ENCODE peak calls at places on chromosomes 12 and 14, in seven cellular contexts. One of them, this sample, is unnamed.

GRCh38 chr12:2940564-2940963 is 18.6 kb upstream of the TEAD4 start:
- DNase-seq in transverse colon: no peak
- DNase-seq in lower leg skin: no peak
- DNase-seq in tibial nerve: no peak
- DNase-seq in sigmoid colon: peak; percentile 63
- DNase-seq in IMR-90: no peak
- DNase-seq in stomach: no peak
- DNase-seq in this sample: no peak

GRCh38 chr14:89848165-89848564 is 106.4 kb downstream of the EFCAB11 start:
- DNase-seq in transverse colon: no peak
- DNase-seq in lower leg skin: no peak
- DNase-seq in tibial nerve: no peak
- DNase-seq in sigmoid colon: no peak
- DNase-seq in IMR-90: peak; percentile 71
- DNase-seq in stomach: no peak
- DNase-seq in this sample: no peak

GRCh38 chr14:65301862-65302539 is 110.5 kb upstream of the FUT8 start:
- DNase-seq in transverse colon: no peak
- DNase-seq in lower leg skin: no peak
- DNase-seq in tibial nerve: no peak
- DNase-seq in sigmoid colon: no peak
- DNase-seq in IMR-90: no peak
- DNase-seq in stomach: peak; percentile 68
- DNase-seq in this sample: no peak

GRCh38 chr12:7431993-7432685 is 11.8 kb downstream of the CD163L1 start:
- DNase-seq in transverse colon: no peak
- DNase-seq in lower leg skin: no peak
- DNase-seq in tibial nerve: no peak
- DNase-seq in sigmoid colon: no peak
- DNase-seq in IMR-90: peak; percentile 1
- DNase-seq in stomach: no peak
- DNase-seq in this sample: no peak

GRCh38 chr14:68135566-68135965 is 316.0 kb downstream of the RAD51B start:
- DNase-seq in transverse colon: no peak
- DNase-seq in lower leg skin: no peak
- DNase-seq in tibial nerve: no peak
- DNase-seq in sigmoid colon: no peak
- DNase-seq in IMR-90: peak; percentile 43
- DNase-seq in stomach: no peak
- DNase-seq in this sample: no peak

GRCh38 chr14:75577724-75578098 is 709 bp upstream of the FLVCR2 start:
- DNase-seq in transverse colon: peak; percentile 90
- DNase-seq in lower leg skin: peak; percentile 95
- DNase-seq in tibial nerve: peak; percentile 79
- DNase-seq in sigmoid colon: peak; percentile 92
- DNase-seq in IMR-90: peak; percentile 77
- DNase-seq in stomach: peak; percentile 86
- DNase-seq in this sample: peak; percentile 88

GRCh38 chr12:113068312-113068935 is 11.9 kb downstream of the DTX1 start:
- DNase-seq in transverse colon: no peak
- DNase-seq in lower leg skin: no peak
- DNase-seq in tibial nerve: no peak
- DNase-seq in sigmoid colon: no peak
- DNase-seq in IMR-90: no peak
- DNase-seq in stomach: no peak
- DNase-seq in this sample: no peak

GRCh38 chr14:22047105-22047504 is 373.5 kb upstream of the OR4E1 start:
- DNase-seq in transverse colon: no peak
- DNase-seq in lower leg skin: no peak
- DNase-seq in tibial nerve: no peak
- DNase-seq in sigmoid colon: no peak
- DNase-seq in IMR-90: no peak
- DNase-seq in stomach: no peak
- DNase-seq in this sample: no peak

GRCh38 chr14:48937796-48938195 is 648.4 kb downstream of the RPS29 start:
- DNase-seq in transverse colon: no peak
- DNase-seq in lower leg skin: no peak
- DNase-seq in tibial nerve: no peak
- DNase-seq in sigmoid colon: peak; percentile 63
- DNase-seq in IMR-90: peak; percentile 70
- DNase-seq in stomach: no peak
- DNase-seq in this sample: no peak

GRCh38 chr14:36747411-36748184 is 85.9 kb downstream of the PAX9 start:
- DNase-seq in transverse colon: no peak
- DNase-seq in lower leg skin: no peak
- DNase-seq in tibial nerve: no peak
- DNase-seq in sigmoid colon: no peak
- DNase-seq in IMR-90: no peak
- DNase-seq in stomach: no peak
- DNase-seq in this sample: no peak

GRCh38 chr14:67137744-67138371 is 51.4 kb upstream of the GARIN2 start:
- DNase-seq in transverse colon: no peak
- DNase-seq in lower leg skin: no peak
- DNase-seq in tibial nerve: no peak
- DNase-seq in sigmoid colon: no peak
- DNase-seq in IMR-90: peak; percentile 22
- DNase-seq in stomach: no peak
- DNase-seq in this sample: no peak

GRCh38 chr12:2244013-2244861 is 191.4 kb downstream of the CACNA1C start:
- DNase-seq in transverse colon: peak; percentile 34
- DNase-seq in lower leg skin: no peak
- DNase-seq in tibial nerve: no peak
- DNase-seq in sigmoid colon: peak; percentile 87
- DNase-seq in IMR-90: peak; percentile 97
- DNase-seq in stomach: no peak
- DNase-seq in this sample: no peak

GRCh38 chr12:11958216-11959091 is 112.3 kb upstream of the BCL2L14 start:
- DNase-seq in transverse colon: no peak
- DNase-seq in lower leg skin: no peak
- DNase-seq in tibial nerve: no peak
- DNase-seq in sigmoid colon: no peak
- DNase-seq in IMR-90: peak; percentile 95
- DNase-seq in stomach: no peak
- DNase-seq in this sample: no peak

GRCh38 chr12:22684526-22685118 is 59.7 kb downstream of the ETNK1 start:
- DNase-seq in transverse colon: no peak
- DNase-seq in lower leg skin: no peak
- DNase-seq in tibial nerve: no peak
- DNase-seq in sigmoid colon: no peak
- DNase-seq in IMR-90: peak; percentile 59
- DNase-seq in stomach: no peak
- DNase-seq in this sample: no peak

GRCh38 chr14:33940561-33941011 is 10.3 kb downstream of the EGLN3 start:
- DNase-seq in transverse colon: no peak
- DNase-seq in lower leg skin: no peak
- DNase-seq in tibial nerve: no peak
- DNase-seq in sigmoid colon: no peak
- DNase-seq in IMR-90: no peak
- DNase-seq in stomach: no peak
- DNase-seq in this sample: no peak

GRCh38 chr12:57528176-57528575 is 5.6 kb downstream of the MBD6 start:
- DNase-seq in transverse colon: no peak
- DNase-seq in lower leg skin: no peak
- DNase-seq in tibial nerve: no peak
- DNase-seq in sigmoid colon: no peak
- DNase-seq in IMR-90: no peak
- DNase-seq in stomach: no peak
- DNase-seq in this sample: no peak

GRCh38 chr12:57526477-57527126 is 4.0 kb downstream of the MBD6 start:
- DNase-seq in transverse colon: no peak
- DNase-seq in lower leg skin: no peak
- DNase-seq in tibial nerve: no peak
- DNase-seq in sigmoid colon: no peak
- DNase-seq in IMR-90: no peak
- DNase-seq in stomach: no peak
- DNase-seq in this sample: no peak

GRCh38 chr12:57528831-57529555 is 6.4 kb downstream of the MBD6 start:
- DNase-seq in transverse colon: no peak
- DNase-seq in lower leg skin: no peak
- DNase-seq in tibial nerve: no peak
- DNase-seq in sigmoid colon: no peak
- DNase-seq in IMR-90: no peak
- DNase-seq in stomach: no peak
- DNase-seq in this sample: no peak

GRCh38 chr12:57525615-57526383 is 3.2 kb downstream of the MBD6 start:
- DNase-seq in transverse colon: no peak
- DNase-seq in lower leg skin: no peak
- DNase-seq in tibial nerve: no peak
- DNase-seq in sigmoid colon: no peak
- DNase-seq in IMR-90: no peak
- DNase-seq in stomach: no peak
- DNase-seq in this sample: no peak

GRCh38 chr12:57527184-57527583 is 4.6 kb downstream of the MBD6 start:
- DNase-seq in transverse colon: no peak
- DNase-seq in lower leg skin: no peak
- DNase-seq in tibial nerve: no peak
- DNase-seq in sigmoid colon: no peak
- DNase-seq in IMR-90: no peak
- DNase-seq in stomach: no peak
- DNase-seq in this sample: no peak
- TF ChIP-seq CTCF in transverse colon: no peak
- TF ChIP-seq CTCF in lower leg skin: no peak
- TF ChIP-seq CTCF in tibial nerve: no peak
- TF ChIP-seq CTCF in sigmoid colon: no peak
- TF ChIP-seq CTCF in IMR-90: no peak
- TF ChIP-seq CTCF in stomach: no peak
- TF ChIP-seq CTCF in this sample: no peak

GRCh38 chr12:52789637-52790426 is 6.1 kb downstream of the KRT3 start:
- DNase-seq in transverse colon: peak; percentile 51
- DNase-seq in lower leg skin: no peak
- DNase-seq in tibial nerve: no peak
- DNase-seq in sigmoid colon: no peak
- DNase-seq in IMR-90: no peak
- DNase-seq in stomach: peak; percentile 39
- DNase-seq in this sample: no peak
- TF ChIP-seq POLR2A in transverse colon: no peak
- TF ChIP-seq POLR2A in lower leg skin: no peak
- TF ChIP-seq POLR2A in tibial nerve: no peak
- TF ChIP-seq POLR2A in sigmoid colon: no peak
- TF ChIP-seq POLR2A in IMR-90: no peak
- TF ChIP-seq POLR2A in stomach: no peak
- TF ChIP-seq POLR2A in this sample: no peak

GRCh38 chr14:30874120-30874998 is at the start of gene COCH:
- DNase-seq in transverse colon: peak; percentile 54
- DNase-seq in lower leg skin: peak; percentile 81
- DNase-seq in tibial nerve: no peak
- DNase-seq in sigmoid colon: no peak
- DNase-seq in IMR-90: no peak
- DNase-seq in stomach: peak; percentile 50
- DNase-seq in this sample: peak; percentile 53
- TF ChIP-seq CTCF in transverse colon: peak; percentile 27
- TF ChIP-seq CTCF in lower leg skin: no peak
- TF ChIP-seq CTCF in tibial nerve: peak; percentile 20
- TF ChIP-seq CTCF in sigmoid colon: peak; percentile 39
- TF ChIP-seq CTCF in IMR-90: peak; percentile 15
- TF ChIP-seq CTCF in stomach: peak; percentile 35
- TF ChIP-seq CTCF in this sample: peak; percentile 31

DNA sequence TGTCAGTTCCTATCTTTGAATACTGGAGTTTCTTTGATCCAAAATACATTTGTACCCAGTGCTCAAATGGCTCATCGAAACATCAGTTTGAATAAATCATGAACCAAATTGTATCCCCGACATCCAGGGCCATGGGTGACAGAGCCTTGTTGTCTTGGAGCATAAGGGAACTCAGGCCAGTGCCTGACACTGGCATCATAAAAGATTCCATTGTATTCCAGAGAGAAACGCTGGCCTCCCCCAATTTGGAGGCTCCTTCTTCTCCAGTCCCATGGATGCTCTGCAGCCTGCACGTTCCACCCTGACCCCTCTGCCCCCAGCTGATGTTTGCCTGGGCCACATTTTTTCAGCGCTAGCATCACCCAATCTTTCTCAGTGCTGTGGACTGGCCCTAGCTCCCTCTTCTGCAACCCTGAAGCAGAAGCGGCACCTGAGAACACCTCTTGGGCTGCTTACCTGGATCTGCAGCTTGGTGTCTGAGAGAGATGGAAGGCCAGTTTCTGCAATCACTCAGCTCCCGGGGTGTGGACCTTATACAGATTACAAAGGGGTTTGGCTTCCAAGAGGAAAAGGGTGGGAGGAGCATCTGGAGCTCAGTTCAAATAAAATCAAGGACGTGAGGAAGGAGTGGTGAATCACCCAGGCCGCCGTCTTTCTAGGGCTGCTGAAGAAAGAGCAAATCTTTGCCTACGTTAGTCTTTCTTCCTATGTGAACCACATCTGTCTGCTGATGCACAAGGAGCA is at the start of gene RNASE1:
- DNase-seq in transverse colon: peak; percentile 72
- DNase-seq in lower leg skin: no peak
- DNase-seq in tibial nerve: no peak
- DNase-seq in sigmoid colon: peak; percentile 66
- DNase-seq in IMR-90: no peak
- DNase-seq in stomach: peak; percentile 71
- DNase-seq in this sample: no peak
- TF ChIP-seq POLR2A in transverse colon: peak; percentile 68
- TF ChIP-seq POLR2A in lower leg skin: peak; percentile 13
- TF ChIP-seq POLR2A in tibial nerve: no peak
- TF ChIP-seq POLR2A in sigmoid colon: peak; percentile 26
- TF ChIP-seq POLR2A in IMR-90: no peak
- TF ChIP-seq POLR2A in stomach: no peak
- TF ChIP-seq POLR2A in this sample: peak; percentile 31

GRCh38 chr14:52012635-52013034 is 23.3 kb downstream of the RTRAF start:
- DNase-seq in transverse colon: no peak
- DNase-seq in lower leg skin: no peak
- DNase-seq in tibial nerve: no peak
- DNase-seq in sigmoid colon: peak; percentile 86
- DNase-seq in IMR-90: no peak
- DNase-seq in stomach: no peak
- DNase-seq in this sample: peak; percentile 59
- TF ChIP-seq CTCF in transverse colon: no peak
- TF ChIP-seq CTCF in lower leg skin: no peak
- TF ChIP-seq CTCF in tibial nerve: no peak
- TF ChIP-seq CTCF in sigmoid colon: no peak
- TF ChIP-seq CTCF in IMR-90: no peak
- TF ChIP-seq CTCF in stomach: no peak
- TF ChIP-seq CTCF in this sample: peak; percentile 6

DNA sequence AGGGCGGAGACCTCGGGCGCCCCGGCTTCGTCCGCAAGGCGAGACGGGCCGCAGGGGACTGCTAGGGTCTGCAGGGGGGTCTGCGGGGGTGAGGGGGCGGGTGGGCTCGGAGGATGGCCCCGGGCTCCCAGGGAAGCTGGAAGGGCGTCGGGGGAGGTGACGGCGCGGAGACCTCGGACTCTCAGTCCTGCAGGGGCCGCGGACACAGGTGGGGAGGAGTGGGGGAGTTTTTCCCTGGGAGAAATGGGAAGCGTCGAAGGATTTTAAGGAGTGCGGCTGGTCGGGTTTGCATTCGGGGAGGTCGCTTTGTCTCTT is 25.9 kb downstream of the ZBTB42 start:
- DNase-seq in transverse colon: no peak
- DNase-seq in lower leg skin: no peak
- DNase-seq in tibial nerve: no peak
- DNase-seq in sigmoid colon: no peak
- DNase-seq in IMR-90: no peak
- DNase-seq in stomach: no peak
- DNase-seq in this sample: no peak
- TF ChIP-seq POLR2A in transverse colon: no peak
- TF ChIP-seq POLR2A in lower leg skin: no peak
- TF ChIP-seq POLR2A in tibial nerve: no peak
- TF ChIP-seq POLR2A in sigmoid colon: no peak
- TF ChIP-seq POLR2A in IMR-90: no peak
- TF ChIP-seq POLR2A in stomach: no peak
- TF ChIP-seq POLR2A in this sample: no peak

GRCh38 chr14:41609704-41610183 is 3.1 kb downstream of the LRFN5 start:
- DNase-seq in transverse colon: no peak
- DNase-seq in lower leg skin: peak; percentile 89
- DNase-seq in tibial nerve: no peak
- DNase-seq in sigmoid colon: peak; percentile 74
- DNase-seq in IMR-90: peak; percentile 58
- DNase-seq in stomach: no peak
- DNase-seq in this sample: no peak
- TF ChIP-seq CTCF in transverse colon: no peak
- TF ChIP-seq CTCF in lower leg skin: no peak
- TF ChIP-seq CTCF in tibial nerve: peak; percentile 61
- TF ChIP-seq CTCF in sigmoid colon: no peak
- TF ChIP-seq CTCF in IMR-90: peak; percentile 46
- TF ChIP-seq CTCF in stomach: no peak
- TF ChIP-seq CTCF in this sample: no peak

This sample was measured in right lobe of liver.